ENCODE peak calls at places on chromosomes 13 and 19, in six cellular contexts. A is IMR-90, C is MM.1S, D is bronchial epithelial cell, E is thoracic aorta, R is stomach. U is an unnamed sample.

GRCh38 chr19:15443838-15444237 is 5.9 kb downstream of the WIZ start:
- DNase-seq in E (peak; percentile 43), A (no peak), R (no peak), C (no peak), D (no peak), U (no peak)

GRCh38 chr13:65808061-65808460 is 1422.1 kb downstream of the PCDH9 start:
- DNase-seq in C (no peak), D (no peak), R (no peak), E (no peak), A (peak; percentile 49), U (no peak)

GRCh38 chr13:50208826-50209335 is 193.6 kb downstream of the KCNRG start:
- DNase-seq in C (no peak), A (peak; percentile 76), R (peak; percentile 32), E (no peak), D (peak; percentile 33), U (peak; percentile 45)

GRCh38 chr13:90365130-90365529 is 982.4 kb upstream of the MIR17HG start:
- DNase-seq in E (no peak), C (no peak), D (no peak), A (no peak), R (no peak), U (no peak)

GRCh38 chr19:18373892-18374629 is 11.9 kb upstream of the GDF15 start:
- DNase-seq in R (peak; percentile 83), D (peak; percentile 74), E (peak; percentile 91), C (peak; percentile 9), A (peak; percentile 99), U (peak; percentile 79)

GRCh38 chr19:5621945-5622464 is 571 bp downstream of the SAFB2 start:
- DNase-seq in D (no peak), R (no peak), A (no peak), E (no peak), C (peak; percentile 17), U (peak; percentile 23)

GRCh38 chr13:20702945-20703784 is at the start of gene IL17D:
- DNase-seq in R (no peak), D (no peak), A (no peak), C (peak; percentile 32), E (no peak), U (peak; percentile 57)

GRCh38 chr19:12843999-12844732 is 5.9 kb downstream of the MAST1 start:
- DNase-seq in E (no peak), D (no peak), R (no peak), A (no peak), C (no peak), U (no peak)

GRCh38 chr19:29617336-29618266 is 11.5 kb downstream of the POP4 start:
- DNase-seq in E (no peak), C (no peak), R (no peak), D (no peak), A (no peak), U (no peak)

GRCh38 chr19:37725181-37725580 is 5.6 kb upstream of the ZNF607 start:
- DNase-seq in A (no peak), E (no peak), C (no peak), R (no peak), D (no peak), U (no peak)

GRCh38 chr13:113445791-113446487 is 7.3 kb downstream of the ADPRHL1 start:
- DNase-seq in A (no peak), R (no peak), C (no peak), D (no peak), E (no peak), U (peak; percentile 91)

GRCh38 chr19:51020988-51021651 is 1.6 kb upstream of the KLK10 start:
- DNase-seq in D (peak; percentile 63), R (peak; percentile 34), C (peak; percentile 17), A (peak; percentile 51), E (no peak), U (peak; percentile 40)

GRCh38 chr13:25973085-25973484 is 78.7 kb downstream of the SHISA2 start:
- DNase-seq in E (no peak), C (no peak), R (no peak), D (no peak), A (no peak), U (no peak)

GRCh38 chr19:37980419-37980975 is 73.5 kb downstream of the SIPA1L3 start:
- DNase-seq in D (no peak), A (no peak), R (no peak), E (no peak), C (no peak), U (no peak)

DNA sequence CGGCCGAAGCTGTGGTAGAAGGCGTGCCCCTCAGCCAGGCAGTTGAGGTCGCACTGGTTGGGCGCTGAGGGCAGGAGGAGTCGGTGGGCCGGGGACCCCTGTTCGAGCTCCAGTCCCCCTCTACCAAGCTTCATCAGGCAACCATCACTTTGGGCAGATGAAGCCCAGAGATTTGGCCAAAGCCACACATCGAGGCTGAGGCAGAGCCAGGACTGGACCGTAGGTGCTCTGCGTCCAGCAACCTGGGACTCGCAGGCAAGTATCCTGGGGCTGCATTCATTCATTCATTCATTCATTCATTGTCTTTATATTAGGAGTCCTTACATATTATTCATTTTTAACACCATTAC is 4.3 kb downstream of the ADAMTSL5 start:
- DNase-seq in D (no peak), C (no peak), R (no peak), A (no peak), E (no peak), U (no peak)
- H3K4me3 ChIP-seq in D (peak overlapping the region; percentile 48), C (no peak overlapping the region), R (peak overlapping the region; percentile 46), A (no peak overlapping the region), E (peak overlapping the region; percentile 75), U (peak overlapping the region; percentile 68)

DNA sequence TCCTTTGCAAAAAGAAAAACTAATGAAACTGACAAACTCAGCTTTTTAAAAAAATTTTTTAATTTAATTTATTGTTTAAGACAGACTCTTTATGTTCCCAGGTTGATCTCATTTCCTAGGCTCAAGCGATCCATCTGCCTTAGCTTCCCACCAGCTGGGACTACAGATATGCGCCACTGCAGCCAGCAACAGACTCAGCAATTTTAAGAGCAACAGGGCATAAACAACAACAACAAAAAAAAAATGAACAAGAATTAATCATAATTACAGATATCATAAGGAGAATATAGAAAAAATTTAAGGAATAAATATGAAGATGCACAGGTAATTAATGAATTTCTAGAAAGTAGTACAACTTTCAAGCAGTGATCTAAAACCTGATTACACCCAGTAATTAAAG is 1.5 kb downstream of the ZNF699 start:
- DNase-seq in R (no peak), A (no peak), C (no peak), E (no peak), D (no peak), U (no peak)
- H3K4me3 ChIP-seq in R (peak overlapping the region; percentile 67), A (peak overlapping the region; percentile 94), C (no peak overlapping the region), E (peak overlapping the region; percentile 99), D (no peak overlapping the region), U (peak overlapping the region; percentile 80)

GRCh38 chr13:83876546-83876945 is 5.7 kb downstream of the SLITRK1 start:
- DNase-seq in E (no peak), A (no peak), D (no peak), C (no peak), R (no peak), U (no peak)

GRCh38 chr13:83879431-83880171 is 2.7 kb downstream of the SLITRK1 start:
- DNase-seq in E (no peak), A (no peak), C (no peak), D (no peak), R (no peak), U (no peak)

GRCh38 chr13:83880275-83881027 is 1.8 kb downstream of the SLITRK1 start:
- DNase-seq in C (no peak), A (no peak), D (no peak), E (no peak), R (no peak), U (no peak)

GRCh38 chr13:83877901-83878300 is 4.4 kb downstream of the SLITRK1 start:
- DNase-seq in R (no peak), E (no peak), A (no peak), C (no peak), D (no peak), U (no peak)

DNA sequence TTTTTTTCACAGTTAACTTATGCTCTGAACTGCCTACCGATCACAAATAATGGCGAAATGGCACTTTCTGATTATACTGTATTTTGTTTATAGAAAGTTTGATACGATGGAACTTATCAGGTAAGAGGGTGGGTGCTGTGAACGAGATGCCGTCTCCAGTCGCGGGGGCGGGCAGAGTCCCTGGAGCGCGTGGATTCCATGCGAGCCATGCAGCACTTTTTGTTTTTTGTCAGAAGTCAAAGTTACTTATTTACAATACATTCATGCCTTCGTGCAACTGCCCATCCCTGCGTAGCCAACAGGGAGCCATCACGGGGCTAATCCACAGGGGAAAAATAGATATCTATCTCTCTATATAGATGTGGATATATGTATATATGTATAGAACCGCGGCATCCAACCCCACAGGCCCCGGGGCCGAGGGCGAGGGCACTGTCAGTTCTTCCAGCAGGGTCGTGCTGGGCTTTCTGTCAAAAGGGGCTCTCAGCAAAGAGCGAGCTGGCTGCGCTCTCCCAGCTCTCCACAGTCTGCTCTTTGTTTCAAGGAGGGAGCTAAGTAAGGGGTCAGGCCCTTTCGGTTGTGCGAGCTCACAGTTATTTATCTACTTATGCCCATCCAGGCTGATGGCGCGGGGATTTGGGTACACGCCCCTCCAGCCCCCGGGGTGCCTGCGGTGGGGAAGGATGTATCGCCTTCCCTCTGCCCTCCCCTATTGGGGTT is 3.4 kb downstream of the SLITRK1 start:
- DNase-seq in R (no peak), A (no peak), C (no peak), E (no peak), D (no peak), U (no peak)
- H3K4me3 ChIP-seq in R (no peak overlapping the region), A (peak overlapping the region; percentile 41), C (no peak overlapping the region), E (peak overlapping the region; percentile 66), D (no peak overlapping the region), U (no peak overlapping the region)

GRCh38 chr19:4327877-4328242 is 10.8 kb downstream of the STAP2 start:
- DNase-seq in C (no peak), R (no peak), E (no peak), A (no peak), D (no peak), U (no peak)
- H3K4me3 ChIP-seq in C (peak overlapping the region; percentile 45), R (peak overlapping the region; percentile 57), E (peak overlapping the region; percentile 75), A (peak overlapping the region; percentile 26), D (no peak overlapping the region), U (no peak overlapping the region)

DNA sequence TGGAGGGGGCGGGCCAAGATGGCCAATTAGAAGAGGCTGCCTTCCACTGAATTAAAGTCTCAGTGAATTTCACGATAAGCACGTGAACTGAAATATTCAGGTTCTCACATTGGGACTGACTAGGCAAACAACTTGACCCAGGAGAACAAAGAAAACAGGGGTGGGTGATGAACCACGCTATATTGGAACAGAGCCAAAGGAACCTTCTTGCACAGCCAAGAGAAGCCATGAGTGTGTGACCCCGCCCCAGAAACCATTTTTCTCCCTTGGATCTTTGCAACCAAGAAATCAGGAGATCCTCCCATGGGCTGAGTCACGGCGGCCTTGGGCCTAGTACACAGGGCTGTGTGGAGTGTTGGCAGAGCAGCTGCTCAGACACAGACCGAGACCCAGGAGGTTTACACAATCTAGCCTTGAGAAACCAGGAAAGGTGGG is 36.8 kb downstream of the ERICH4 start:
- DNase-seq in R (no peak), D (peak; percentile 28), E (no peak), A (no peak), C (no peak), U (no peak)
- H3K4me3 ChIP-seq in R (no peak overlapping the region), D (no peak overlapping the region), E (no peak overlapping the region), A (no peak overlapping the region), C (no peak overlapping the region), U (no peak overlapping the region)